ENCODE peak calls at places on chromosomes 5 and 9, in four cellular contexts. D, F, E and S are unnamed samples.

GRCh38 chr5:139459451-139459934 is 3.0 kb downstream of the ECSCR start:
- DNase-seq in E (no peak), D (no peak), F (no peak), S (no peak)

GRCh38 chr5:6484446-6484845 is 35.8 kb downstream of the UBE2QL1 start:
- DNase-seq in F (no peak), E (no peak), D (no peak), S (no peak)

GRCh38 chr9:114782586-114782985 is 23.3 kb downstream of the TNFSF15 start:
- DNase-seq in D (no peak), F (no peak), E (no peak), S (no peak)

GRCh38 chr9:112861638-112862555 is 28.8 kb downstream of the SLC46A2 start:
- DNase-seq in D (no peak), E (no peak), F (no peak), S (peak; percentile 20)

GRCh38 chr9:137685035-137685885 is 66.5 kb downstream of the EHMT1 start:
- DNase-seq in E (no peak), F (no peak), D (no peak), S (no peak)

GRCh38 chr5:177366528-177367322 is 9.0 kb downstream of the RGS14 start:
- DNase-seq in D (no peak), F (no peak), E (peak; percentile 92), S (peak; percentile 88)

GRCh38 chr9:94135222-94135621 is 51.0 kb downstream of the PTPDC1 start:
- DNase-seq in E (no peak), D (no peak), F (no peak), S (no peak)

GRCh38 chr9:36866840-36867239 is 167.2 kb downstream of the PAX5 start:
- DNase-seq in F (no peak), D (no peak), E (no peak), S (no peak)

GRCh38 chr9:129323376-129323998 is 145.4 kb upstream of the IER5L start:
- DNase-seq in E (no peak), D (no peak), F (no peak), S (no peak)

GRCh38 chr5:66010476-66010875 is 84.1 kb downstream of the ERBIN start:
- DNase-seq in F (no peak), E (no peak), D (no peak), S (no peak)

GRCh38 chr9:80320916-80321315 is 749.2 kb downstream of the TLE4 start:
- DNase-seq in E (no peak), F (no peak), D (no peak), S (no peak)

GRCh38 chr5:126777257-126777973 is 479 bp downstream of the LMNB1 start:
- DNase-seq in E (peak; percentile 71), F (peak; percentile 37), D (peak; percentile 39), S (peak; percentile 64)

GRCh38 chr9:135008416-135008815 is 79.1 kb upstream of the OLFM1 start:
- DNase-seq in D (no peak), E (no peak), F (no peak), S (no peak)

GRCh38 chr9:130970855-130971254 is 31.8 kb upstream of the FIBCD1 start:
- DNase-seq in F (no peak), E (no peak), D (no peak), S (no peak)

GRCh38 chr9:69412741-69413150 is 87.7 kb downstream of the ENTREP1 start:
- DNase-seq in D (no peak), F (no peak), E (peak; percentile 45), S (peak; percentile 25)

GRCh38 chr9:116687762-116688160 is 656 bp downstream of the TRIM32 start:
- DNase-seq in D (no peak), F (no peak), E (peak; percentile 15), S (no peak)

GRCh38 chr9:126293522-126293889 is 33.1 kb upstream of the MVB12B start:
- DNase-seq in D (no peak), F (no peak), E (no peak), S (no peak)